ENCODE peak calls at places on chromosomes 12 and 14, in five cellular contexts. One of them, this sample, is unnamed.
A peak's percentile ranks its signal among the peaks of the same experiment; 100 is the strongest.

GRCh38 chr14:95440496-95440895 is 76.0 kb downstream of the SYNE3 start:
- DNase-seq in endodermal cell: no peak
- DNase-seq in CD4-positive, alpha-beta memory T cell: no peak
- DNase-seq in left ventricle myocardium inferior: no peak
- DNase-seq in breast epithelium: no peak
- DNase-seq in this sample: no peak

GRCh38 chr12:6377667-6377994 is 2.3 kb upstream of the SCNN1A start:
- DNase-seq in endodermal cell: peak; percentile 62
- DNase-seq in CD4-positive, alpha-beta memory T cell: no peak
- DNase-seq in breast epithelium: peak; percentile 72
- DNase-seq in left ventricle myocardium inferior: no peak
- DNase-seq in this sample: no peak

GRCh38 chr12:76018111-76018510 is 13.5 kb downstream of the PHLDA1 start:
- DNase-seq in CD4-positive, alpha-beta memory T cell: no peak
- DNase-seq in endodermal cell: peak; percentile 93
- DNase-seq in breast epithelium: no peak
- DNase-seq in left ventricle myocardium inferior: peak; percentile 49
- DNase-seq in this sample: no peak

GRCh38 chr14:99389171-99389826 is 91.4 kb downstream of the SETD3 start:
- DNase-seq in endodermal cell: peak; percentile 92
- DNase-seq in left ventricle myocardium inferior: no peak
- DNase-seq in CD4-positive, alpha-beta memory T cell: no peak
- DNase-seq in breast epithelium: no peak
- DNase-seq in this sample: no peak

GRCh38 chr12:27821259-27821973 is 41.4 kb upstream of the MANSC4 start:
- DNase-seq in endodermal cell: peak; percentile 78
- DNase-seq in breast epithelium: no peak
- DNase-seq in left ventricle myocardium inferior: no peak
- DNase-seq in CD4-positive, alpha-beta memory T cell: peak; percentile 45
- DNase-seq in this sample: peak; percentile 45

GRCh38 chr12:67663121-67663520 is 14.6 kb downstream of the DYRK2 start:
- DNase-seq in endodermal cell: no peak
- DNase-seq in breast epithelium: no peak
- DNase-seq in CD4-positive, alpha-beta memory T cell: no peak
- DNase-seq in left ventricle myocardium inferior: no peak
- DNase-seq in this sample: no peak

GRCh38 chr12:24596768-24597388 is 352.0 kb downstream of the BCAT1 start:
- DNase-seq in breast epithelium: no peak
- DNase-seq in left ventricle myocardium inferior: no peak
- DNase-seq in CD4-positive, alpha-beta memory T cell: no peak
- DNase-seq in endodermal cell: no peak
- DNase-seq in this sample: no peak

GRCh38 chr14:52950410-52950897 is 396 bp downstream of the FERMT2 start:
- DNase-seq in left ventricle myocardium inferior: peak; percentile 58
- DNase-seq in endodermal cell: peak; percentile 74
- DNase-seq in breast epithelium: peak; percentile 51
- DNase-seq in CD4-positive, alpha-beta memory T cell: no peak
- DNase-seq in this sample: peak; percentile 72

GRCh38 chr12:10196210-10196609 is 16.5 kb upstream of the GABARAPL1 start:
- DNase-seq in endodermal cell: no peak
- DNase-seq in breast epithelium: no peak
- DNase-seq in CD4-positive, alpha-beta memory T cell: no peak
- DNase-seq in left ventricle myocardium inferior: no peak
- DNase-seq in this sample: no peak

GRCh38 chr14:70796551-70796950 is 12.8 kb downstream of the MAP3K9 start:
- DNase-seq in left ventricle myocardium inferior: no peak
- DNase-seq in endodermal cell: no peak
- DNase-seq in CD4-positive, alpha-beta memory T cell: no peak
- DNase-seq in breast epithelium: no peak
- DNase-seq in this sample: no peak

GRCh38 chr12:50006266-50006665 is 19.0 kb downstream of the RACGAP1 start:
- DNase-seq in CD4-positive, alpha-beta memory T cell: no peak
- DNase-seq in breast epithelium: no peak
- DNase-seq in endodermal cell: no peak
- DNase-seq in left ventricle myocardium inferior: no peak
- DNase-seq in this sample: no peak

GRCh38 chr12:109592905-109593272 is 19.3 kb downstream of the MVK start:
- DNase-seq in breast epithelium: no peak
- DNase-seq in left ventricle myocardium inferior: peak; percentile 26
- DNase-seq in CD4-positive, alpha-beta memory T cell: no peak
- DNase-seq in endodermal cell: no peak
- DNase-seq in this sample: no peak

GRCh38 chr12:79534029-79534867 is 156.5 kb downstream of the PAWR start:
- DNase-seq in endodermal cell: no peak
- DNase-seq in CD4-positive, alpha-beta memory T cell: no peak
- DNase-seq in left ventricle myocardium inferior: no peak
- DNase-seq in breast epithelium: no peak
- DNase-seq in this sample: no peak

GRCh38 chr14:101564819-101565698 is 3.8 kb downstream of the DIO3 start:
- DNase-seq in CD4-positive, alpha-beta memory T cell: no peak
- DNase-seq in left ventricle myocardium inferior: no peak
- DNase-seq in breast epithelium: no peak
- DNase-seq in endodermal cell: peak; percentile 81
- DNase-seq in this sample: no peak

GRCh38 chr12:581746-582145 is 81.5 kb downstream of the NINJ2 start:
- DNase-seq in left ventricle myocardium inferior: no peak
- DNase-seq in breast epithelium: no peak
- DNase-seq in endodermal cell: no peak
- DNase-seq in CD4-positive, alpha-beta memory T cell: no peak
- DNase-seq in this sample: no peak

GRCh38 chr12:5567021-5567744 is 135.3 kb downstream of the NTF3 start:
- DNase-seq in breast epithelium: no peak
- DNase-seq in left ventricle myocardium inferior: peak; percentile 69
- DNase-seq in CD4-positive, alpha-beta memory T cell: no peak
- DNase-seq in endodermal cell: no peak
- DNase-seq in this sample: no peak

GRCh38 chr12:104079024-104079423 is 14.7 kb downstream of the HCFC2 start:
- DNase-seq in endodermal cell: no peak
- DNase-seq in CD4-positive, alpha-beta memory T cell: no peak
- DNase-seq in left ventricle myocardium inferior: no peak
- DNase-seq in breast epithelium: no peak
- DNase-seq in this sample: no peak

GRCh38 chr12:49643961-49644619 is 20.7 kb downstream of the PRPF40B start:
- DNase-seq in endodermal cell: no peak
- DNase-seq in breast epithelium: no peak
- DNase-seq in CD4-positive, alpha-beta memory T cell: no peak
- DNase-seq in left ventricle myocardium inferior: no peak
- DNase-seq in this sample: no peak

GRCh38 chr14:102095871-102096568 is 9.2 kb upstream of the HSP90AA1 start:
- DNase-seq in left ventricle myocardium inferior: no peak
- DNase-seq in endodermal cell: peak; percentile 75
- DNase-seq in breast epithelium: no peak
- DNase-seq in CD4-positive, alpha-beta memory T cell: no peak
- DNase-seq in this sample: no peak

GRCh38 chr14:66032800-66033199 is 453.4 kb upstream of the CCDC196 start:
- DNase-seq in breast epithelium: no peak
- DNase-seq in left ventricle myocardium inferior: no peak
- DNase-seq in CD4-positive, alpha-beta memory T cell: no peak
- DNase-seq in endodermal cell: no peak
- DNase-seq in this sample: no peak

GRCh38 chr14:70907996-70908917 is 998 bp downstream of the PCNX1 start:
- DNase-seq in breast epithelium: peak; percentile 38
- DNase-seq in CD4-positive, alpha-beta memory T cell: peak; percentile 37
- DNase-seq in endodermal cell: peak; percentile 92
- DNase-seq in left ventricle myocardium inferior: peak; percentile 58
- DNase-seq in this sample: peak; percentile 49

GRCh38 chr12:52215587-52216031 is 17.4 kb upstream of the KRT7 start:
- DNase-seq in endodermal cell: peak; percentile 77
- DNase-seq in CD4-positive, alpha-beta memory T cell: no peak
- DNase-seq in left ventricle myocardium inferior: no peak
- DNase-seq in breast epithelium: peak; percentile 73
- DNase-seq in this sample: peak; percentile 29

GRCh38 chr14:106513302-106513701 is 986.9 kb downstream of the TMEM121 start:
- DNase-seq in CD4-positive, alpha-beta memory T cell: no peak
- DNase-seq in left ventricle myocardium inferior: no peak
- DNase-seq in breast epithelium: no peak
- DNase-seq in endodermal cell: no peak
- DNase-seq in this sample: no peak

GRCh38 chr14:31926652-31927347 is 150.3 kb upstream of the ARHGAP5 start:
- DNase-seq in left ventricle myocardium inferior: peak; percentile 43
- DNase-seq in CD4-positive, alpha-beta memory T cell: no peak
- DNase-seq in endodermal cell: no peak
- DNase-seq in breast epithelium: no peak
- DNase-seq in this sample: no peak

GRCh38 chr14:23951590-23952143 is 1.9 kb upstream of the DHRS4 start:
- DNase-seq in endodermal cell: peak; percentile 67
- DNase-seq in breast epithelium: no peak
- DNase-seq in CD4-positive, alpha-beta memory T cell: no peak
- DNase-seq in left ventricle myocardium inferior: no peak
- DNase-seq in this sample: no peak

GRCh38 chr14:24721772-24722171 is 87.8 kb upstream of the GZMB start:
- DNase-seq in endodermal cell: no peak
- DNase-seq in left ventricle myocardium inferior: no peak
- DNase-seq in CD4-positive, alpha-beta memory T cell: no peak
- DNase-seq in breast epithelium: no peak
- DNase-seq in this sample: no peak

GRCh38 chr12:46177842-46178608 is 90.8 kb downstream of the SLC38A1 start:
- DNase-seq in endodermal cell: no peak
- DNase-seq in CD4-positive, alpha-beta memory T cell: peak; percentile 56
- DNase-seq in breast epithelium: no peak
- DNase-seq in left ventricle myocardium inferior: no peak
- DNase-seq in this sample: no peak

GRCh38 chr12:69284131-69284530 is 44.8 kb downstream of the CPSF6 start:
- DNase-seq in endodermal cell: peak; percentile 91
- DNase-seq in left ventricle myocardium inferior: peak; percentile 81
- DNase-seq in CD4-positive, alpha-beta memory T cell: no peak
- DNase-seq in breast epithelium: no peak
- DNase-seq in this sample: peak; percentile 72

GRCh38 chr12:113007166-113007565 is 28.8 kb downstream of the OAS2 start:
- DNase-seq in left ventricle myocardium inferior: no peak
- DNase-seq in endodermal cell: peak; percentile 38
- DNase-seq in CD4-positive, alpha-beta memory T cell: no peak
- DNase-seq in breast epithelium: no peak
- DNase-seq in this sample: no peak

DNA sequence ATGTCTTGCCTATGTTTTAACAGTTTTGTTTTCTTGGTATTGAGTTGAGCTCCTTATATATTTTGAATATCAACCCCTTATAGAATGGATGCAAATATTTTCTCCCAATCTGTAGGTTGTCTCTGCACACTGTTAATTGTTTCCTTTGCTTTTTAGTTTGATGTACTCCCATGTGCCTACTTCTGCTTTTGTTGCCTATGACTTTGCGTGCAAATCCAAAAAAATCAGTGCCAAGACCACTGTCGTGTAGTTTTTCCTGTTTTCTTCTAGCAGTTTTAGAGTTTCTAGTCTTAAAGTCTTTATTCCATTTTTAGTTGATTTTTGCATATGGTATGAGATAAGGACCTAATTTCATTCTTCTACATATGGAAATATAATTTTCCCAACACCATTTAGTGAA is 28.8 kb downstream of the SENP1 start:
- DNase-seq in CD4-positive, alpha-beta memory T cell: no peak
- DNase-seq in breast epithelium: no peak
- DNase-seq in endodermal cell: no peak
- DNase-seq in left ventricle myocardium inferior: no peak
- DNase-seq in this sample: no peak
- H3K36me3 ChIP-seq in CD4-positive, alpha-beta memory T cell: peaks cover 23% of the 10 kb centered on the region
- H3K36me3 ChIP-seq in breast epithelium: peaks cover 5% of the 10 kb centered on the region
- H3K36me3 ChIP-seq in endodermal cell: peaks cover 40% of the 10 kb centered on the region
- H3K36me3 ChIP-seq in left ventricle myocardium inferior: peaks cover 60% of the 10 kb centered on the region
- H3K36me3 ChIP-seq in this sample: no peaks in the 10 kb centered on the region

GRCh38 chr12:132788375-132789098 is 26.9 kb upstream of the ANKLE2 start:
- DNase-seq in endodermal cell: peak; percentile 76
- DNase-seq in left ventricle myocardium inferior: no peak
- DNase-seq in CD4-positive, alpha-beta memory T cell: no peak
- DNase-seq in breast epithelium: no peak
- DNase-seq in this sample: no peak
- H3K36me3 ChIP-seq in endodermal cell: peaks cover 50% of the 10 kb centered on the region
- H3K36me3 ChIP-seq in left ventricle myocardium inferior: peaks cover 72% of the 10 kb centered on the region
- H3K36me3 ChIP-seq in CD4-positive, alpha-beta memory T cell: peaks cover 52% of the 10 kb centered on the region
- H3K36me3 ChIP-seq in breast epithelium: peaks cover 7% of the 10 kb centered on the region
- H3K36me3 ChIP-seq in this sample: no peaks in the 10 kb centered on the region

GRCh38 chr12:2412305-2412643 is 359.5 kb downstream of the CACNA1C start:
- DNase-seq in left ventricle myocardium inferior: no peak
- DNase-seq in endodermal cell: peak; percentile 88
- DNase-seq in breast epithelium: no peak
- DNase-seq in CD4-positive, alpha-beta memory T cell: no peak
- DNase-seq in this sample: no peak

GRCh38 chr12:2411011-2411410 is 358.2 kb downstream of the CACNA1C start:
- DNase-seq in CD4-positive, alpha-beta memory T cell: no peak
- DNase-seq in breast epithelium: no peak
- DNase-seq in left ventricle myocardium inferior: no peak
- DNase-seq in endodermal cell: no peak
- DNase-seq in this sample: no peak

GRCh38 chr12:2411586-2412304 is 359.0 kb downstream of the CACNA1C start:
- DNase-seq in left ventricle myocardium inferior: no peak
- DNase-seq in breast epithelium: no peak
- DNase-seq in CD4-positive, alpha-beta memory T cell: no peak
- DNase-seq in endodermal cell: peak; percentile 80
- DNase-seq in this sample: no peak

GRCh38 chr12:2409656-2410265 is 357.0 kb downstream of the CACNA1C start:
- DNase-seq in CD4-positive, alpha-beta memory T cell: no peak
- DNase-seq in breast epithelium: no peak
- DNase-seq in left ventricle myocardium inferior: no peak
- DNase-seq in endodermal cell: no peak
- DNase-seq in this sample: no peak

DNA sequence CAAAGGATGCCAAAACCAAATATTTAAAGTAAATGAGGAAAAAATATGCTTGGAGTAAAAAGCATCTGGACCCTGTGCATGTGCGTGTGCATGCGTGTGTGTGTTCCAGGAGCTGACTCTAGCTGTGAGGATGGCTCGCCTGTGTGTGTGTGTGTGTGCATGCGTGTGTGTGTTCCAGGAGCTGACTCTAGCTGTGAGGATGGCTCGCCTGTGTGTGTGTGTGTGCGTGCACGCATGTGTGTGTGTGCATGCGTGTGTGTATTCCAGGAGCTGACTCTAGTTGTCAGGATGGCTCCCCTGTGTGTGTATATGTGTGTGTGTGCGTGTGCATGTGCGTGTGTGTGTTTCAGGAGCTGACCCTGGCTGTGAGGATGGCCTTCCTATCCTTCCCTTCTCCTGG is 357.7 kb downstream of the CACNA1C start:
- DNase-seq in CD4-positive, alpha-beta memory T cell: no peak
- DNase-seq in breast epithelium: no peak
- DNase-seq in left ventricle myocardium inferior: no peak
- DNase-seq in endodermal cell: no peak
- DNase-seq in this sample: no peak
- H3K36me3 ChIP-seq in CD4-positive, alpha-beta memory T cell: no peaks in the 10 kb centered on the region
- H3K36me3 ChIP-seq in breast epithelium: no peaks in the 10 kb centered on the region
- H3K36me3 ChIP-seq in left ventricle myocardium inferior: no peaks in the 10 kb centered on the region
- H3K36me3 ChIP-seq in endodermal cell: no peaks in the 10 kb centered on the region
- H3K36me3 ChIP-seq in this sample: no peaks in the 10 kb centered on the region

GRCh38 chr14:55052259-55052930 is 948 bp downstream of the MAPK1IP1L start:
- DNase-seq in left ventricle myocardium inferior: no peak
- DNase-seq in endodermal cell: no peak
- DNase-seq in breast epithelium: no peak
- DNase-seq in CD4-positive, alpha-beta memory T cell: no peak
- DNase-seq in this sample: no peak

GRCh38 chr14:55054098-55054497 is 2.7 kb downstream of the MAPK1IP1L start:
- DNase-seq in left ventricle myocardium inferior: no peak
- DNase-seq in endodermal cell: no peak
- DNase-seq in breast epithelium: no peak
- DNase-seq in CD4-positive, alpha-beta memory T cell: no peak
- DNase-seq in this sample: no peak

GRCh38 chr14:55053500-55053899 is 2.1 kb downstream of the MAPK1IP1L start:
- DNase-seq in endodermal cell: no peak
- DNase-seq in CD4-positive, alpha-beta memory T cell: no peak
- DNase-seq in left ventricle myocardium inferior: no peak
- DNase-seq in breast epithelium: no peak
- DNase-seq in this sample: no peak

GRCh38 chr14:55051426-55052258 is at the start of gene MAPK1IP1L:
- DNase-seq in endodermal cell: peak; percentile 98
- DNase-seq in breast epithelium: peak; percentile 88
- DNase-seq in CD4-positive, alpha-beta memory T cell: peak; percentile 91
- DNase-seq in left ventricle myocardium inferior: peak; percentile 89
- DNase-seq in this sample: peak; percentile 89

GRCh38 chr14:55053018-55053417 is 1.6 kb downstream of the MAPK1IP1L start:
- DNase-seq in breast epithelium: no peak
- DNase-seq in left ventricle myocardium inferior: no peak
- DNase-seq in CD4-positive, alpha-beta memory T cell: no peak
- DNase-seq in endodermal cell: no peak
- DNase-seq in this sample: no peak
- H3K36me3 ChIP-seq in breast epithelium: no peaks in the 10 kb centered on the region
- H3K36me3 ChIP-seq in left ventricle myocardium inferior: peaks cover 27% of the 10 kb centered on the region
- H3K36me3 ChIP-seq in CD4-positive, alpha-beta memory T cell: no peaks in the 10 kb centered on the region
- H3K36me3 ChIP-seq in endodermal cell: peaks cover 49% of the 10 kb centered on the region
- H3K36me3 ChIP-seq in this sample: no peaks in the 10 kb centered on the region